ENCODE peak calls at places on chromosomes 5 and 9, in seven cellular contexts. J is activated CD8-positive, alpha-beta T cell treated with anti-CD3 and anti-CD28 coated beads for 36 hours; L is HCEC 1CT; X is activated T-helper 1 cell treated with Interleukin-2 at 50 U/mL for 16 hours; H is Calu3; Q is stimulated activated CD4-positive, alpha-beta T cell treated with anti-CD3 and anti-CD28 coated beads, Interleukin-15, amount 100 ng/mL, for 24 hours; T is retina. E is an unnamed sample.

GRCh38 chr9:31084331-31084730 is 1300.1 kb upstream of the ACO1 start:
- DNase-seq in J (no peak), L (no peak), X (no peak), H (no peak), Q (no peak), T (no peak), E (no peak)

GRCh38 chr5:3349704-3350565 is 245.7 kb upstream of the IRX1 start:
- DNase-seq in J (no peak), L (no peak), X (no peak), H (no peak), Q (no peak), T (no peak), E (no peak)

GRCh38 chr9:113164536-113165300 is 13.9 kb downstream of the SLC31A2 start:
- DNase-seq in J (no peak), L (no peak), X (no peak), H (no peak), Q (no peak), T (no peak), E (no peak)

GRCh38 chr5:67516959-67517358 is 320.4 kb upstream of the CD180 start:
- DNase-seq in J (no peak), L (peak), X (no peak), H (no peak), Q (no peak), T (no peak), E (no peak)

GRCh38 chr9:112754578-112754977 is 4.0 kb downstream of the SNX30 start:
- DNase-seq in J (peak), L (no peak), X (peak), H (no peak), Q (peak), T (no peak), E (no peak)

GRCh38 chr5:132459031-132459982 is 31.3 kb downstream of the IRF1 start:
- DNase-seq in J (peak), L (no peak), X (no peak), H (peak), Q (no peak), T (no peak), E (no peak)

GRCh38 chr5:179323026-179323571 is 22.2 kb downstream of the ADAMTS2 start:
- DNase-seq in J (no peak), L (no peak), X (no peak), H (no peak), Q (no peak), T (no peak), E (no peak)

GRCh38 chr5:5467737-5468136 is 45.3 kb downstream of the ICE1 start:
- DNase-seq in J (no peak), L (no peak), X (no peak), H (no peak), Q (no peak), T (no peak), E (no peak)

GRCh38 chr5:112635276-112635675 is 102.4 kb upstream of the APC start:
- DNase-seq in J (no peak), L (no peak), X (no peak), H (no peak), Q (no peak), T (no peak), E (no peak)

GRCh38 chr9:37953775-37954437 is 50.0 kb upstream of the SLC25A51 start:
- DNase-seq in J (peak), L (peak), X (no peak), H (peak), Q (peak), T (no peak), E (no peak)

GRCh38 chr5:118606940-118607339 is 381.4 kb downstream of the DTWD2 start:
- DNase-seq in J (no peak), L (no peak), X (no peak), H (no peak), Q (no peak), T (no peak), E (no peak)

GRCh38 chr9:91158946-91159345 is 202.8 kb downstream of the AUH start:
- DNase-seq in J (no peak), L (no peak), X (no peak), H (no peak), Q (no peak), T (no peak), E (no peak)

GRCh38 chr5:79771387-79771786 is 81.8 kb downstream of the CMYA5 start:
- DNase-seq in J (no peak), L (peak), X (no peak), H (no peak), Q (no peak), T (no peak), E (no peak)

GRCh38 chr5:174533771-174534221 is 190.6 kb upstream of the MSX2 start:
- DNase-seq in J (no peak), L (peak), X (no peak), H (peak), Q (no peak), T (no peak), E (no peak)

GRCh38 chr5:91072891-91073290 is 310.2 kb downstream of the ARRDC3 start:
- DNase-seq in J (no peak), L (peak), X (no peak), H (no peak), Q (no peak), T (no peak), E (no peak)

GRCh38 chr9:2281031-2281802 is 266.1 kb downstream of the SMARCA2 start:
- DNase-seq in J (no peak), L (no peak), X (no peak), H (peak), Q (no peak), T (no peak), E (no peak)

GRCh38 chr5:53871050-53871449 is 310.6 kb downstream of the NDUFS4 start:
- DNase-seq in J (no peak), L (no peak), X (no peak), H (no peak), Q (no peak), T (no peak), E (no peak)

GRCh38 chr9:30628915-30629564 is 1755.4 kb upstream of the ACO1 start:
- DNase-seq in J (no peak), L (no peak), X (no peak), H (peak), Q (no peak), T (no peak), E (no peak)

GRCh38 chr9:9498147-9498546 is 1114.7 kb downstream of the PTPRD start:
- DNase-seq in J (no peak), L (no peak), X (no peak), H (no peak), Q (no peak), T (no peak), E (no peak)

E was measured in prostate gland.